ENCODE peak calls at places on chromosome 13, in nine cellular contexts. Z is myocyte; S is NCI-H2081; B is cardiac fibroblast; P is stimulated activated CD8-positive, alpha-beta memory T cell treated with anti-CD3 and anti-CD28 coated beads, Interleukin-12 subunit alpha, Interleukin-12 subunit beta, amount 100 ng/mL, for 1 hour; U is SK-N-SH; M is left cardiac atrium; O is IMR-90; A is germinal center. T is an unnamed sample.
A peak's percentile ranks its signal among the peaks of the same experiment; 100 is the strongest.

GRCh38 chr13:109785141-109785891 is 1.1 kb downstream of the IRS2 start:
- DNase-seq in A (no peak), P (no peak), Z (peak; percentile 59), U (peak; percentile 47), S (no peak), M (peak; percentile 64), B (peak; percentile 69), O (peak; percentile 57), T (peak; percentile 34)

GRCh38 chr13:59269476-59269875 is 894.3 kb downstream of the DIAPH3 start:
- DNase-seq in S (no peak), U (no peak), M (no peak), O (peak; percentile 72), B (peak; percentile 87), Z (no peak), A (no peak), P (no peak), T (peak; percentile 13)

GRCh38 chr13:91546865-91547264 is 148.4 kb downstream of the GPC5 start:
- DNase-seq in S (no peak), A (no peak), Z (no peak), M (no peak), B (no peak), O (peak; percentile 9), U (no peak), P (no peak), T (no peak)

GRCh38 chr13:44921931-44922758 is 67.1 kb downstream of the NUFIP1 start:
- DNase-seq in O (peak; percentile 98), S (peak; percentile 2), M (peak; percentile 45), Z (peak; percentile 100), A (no peak), B (peak; percentile 98), P (no peak), U (no peak), T (peak; percentile 67)

GRCh38 chr13:45473627-45474026 is 8.9 kb downstream of the COG3 start:
- DNase-seq in B (no peak), O (no peak), P (no peak), S (no peak), U (peak; percentile 39), M (no peak), A (no peak), Z (no peak), T (no peak)

GRCh38 chr13:48640767-48641166 is 13.0 kb upstream of the CYSLTR2 start:
- DNase-seq in S (no peak), O (no peak), A (no peak), U (no peak), B (no peak), Z (no peak), M (no peak), P (no peak), T (no peak)

GRCh38 chr13:61417171-61417570 is 1.5 kb upstream of the PCDH20 start:
- DNase-seq in B (no peak), M (no peak), U (no peak), Z (no peak), P (no peak), A (no peak), S (no peak), O (no peak), T (no peak)

GRCh38 chr13:98181106-98181815 is 4.2 kb upstream of the RNF113B start:
- DNase-seq in O (no peak), A (no peak), P (no peak), U (no peak), B (no peak), M (no peak), S (no peak), Z (no peak), T (no peak)

GRCh38 chr13:85441364-85441763 is 357.9 kb downstream of the SLITRK6 start:
- DNase-seq in B (no peak), M (no peak), O (no peak), A (no peak), Z (no peak), S (no peak), P (no peak), U (no peak), T (no peak)

GRCh38 chr13:52809310-52809769 is 39.1 kb downstream of the PCDH8 start:
- DNase-seq in Z (peak; percentile 48), O (peak; percentile 39), S (peak; percentile 64), M (peak; percentile 25), P (no peak), U (peak; percentile 93), B (peak; percentile 55), A (peak; percentile 72), T (peak; percentile 13)

GRCh38 chr13:95164830-95165229 is 136.4 kb downstream of the ABCC4 start:
- DNase-seq in A (no peak), Z (no peak), U (no peak), P (no peak), M (no peak), B (no peak), S (no peak), O (no peak), T (no peak)

GRCh38 chr13:32025730-32026129 is 5.8 kb upstream of the FRY start:
- DNase-seq in B (no peak), A (no peak), O (no peak), U (no peak), Z (no peak), M (no peak), S (peak; percentile 62), P (no peak), T (no peak)

GRCh38 chr13:113628291-113629270 is 29.4 kb downstream of the ATP4B start:
- DNase-seq in A (no peak), M (peak; percentile 12), B (no peak), U (no peak), Z (no peak), S (no peak), P (no peak), O (no peak), T (no peak)

GRCh38 chr13:20901668-20902437 is 693 bp downstream of the XPO4 start:
- DNase-seq in O (peak; percentile 13), M (peak; percentile 34), B (peak; percentile 40), P (no peak), A (peak; percentile 24), U (peak; percentile 47), S (peak; percentile 33), Z (peak; percentile 48), T (peak; percentile 24)

GRCh38 chr13:49374585-49375290 is 69.1 kb downstream of the CAB39L start:
- DNase-seq in P (no peak), U (no peak), Z (peak; percentile 28), A (peak; percentile 28), B (peak; percentile 85), S (no peak), O (peak; percentile 87), M (no peak), T (peak; percentile 45)

GRCh38 chr13:51978836-51979556 is 32.3 kb downstream of the ATP7B start:
- DNase-seq in O (no peak), Z (no peak), U (no peak), B (no peak), S (no peak), A (no peak), P (no peak), M (no peak), T (no peak)

GRCh38 chr13:65855276-65855675 is 1374.9 kb downstream of the PCDH9 start:
- DNase-seq in M (no peak), O (peak; percentile 41), S (no peak), U (no peak), B (peak; percentile 16), Z (peak; percentile 47), A (no peak), P (no peak), T (no peak)

GRCh38 chr13:34416833-34417425 is 525.1 kb upstream of the NBEA start:
- DNase-seq in U (no peak), Z (peak; percentile 86), O (peak; percentile 39), B (peak; percentile 71), A (no peak), S (no peak), P (no peak), M (peak; percentile 81), T (peak; percentile 16)

GRCh38 chr13:30971575-30971974 is 39.1 kb downstream of the TEX26 start:
- DNase-seq in P (no peak), U (no peak), B (peak; percentile 52), Z (no peak), O (peak; percentile 63), S (no peak), A (no peak), M (no peak), T (peak; percentile 11)

GRCh38 chr13:99124695-99125334 is 75.8 kb upstream of the UBAC2 start:
- DNase-seq in B (peak; percentile 91), P (no peak), Z (peak; percentile 24), M (no peak), A (peak; percentile 13), S (no peak), U (no peak), O (peak; percentile 45), T (peak; percentile 60)

GRCh38 chr13:29059837-29060236 is 239.7 kb downstream of the MTUS2 start:
- DNase-seq in M (no peak), U (no peak), S (no peak), P (no peak), B (no peak), O (no peak), Z (no peak), A (no peak), T (no peak)

GRCh38 chr13:99916366-99917103 is 55.0 kb downstream of the ZIC5 start:
- DNase-seq in O (peak; percentile 71), S (peak; percentile 78), M (no peak), U (peak; percentile 73), Z (peak; percentile 79), P (no peak), B (peak; percentile 82), A (peak; percentile 74), T (peak; percentile 82)

GRCh38 chr13:41827507-41828213 is 133.2 kb downstream of the VWA8 start:
- DNase-seq in B (peak; percentile 96), O (peak; percentile 94), Z (peak; percentile 49), P (no peak), U (no peak), S (no peak), M (no peak), A (no peak), T (peak; percentile 70)

GRCh38 chr13:87671031-87671823 is at the start of gene SLITRK5:
- DNase-seq in U (peak; percentile 86), M (peak; percentile 64), A (peak; percentile 46), O (peak; percentile 16), B (peak; percentile 34), Z (peak; percentile 84), P (peak; percentile 37), S (peak; percentile 83), T (peak; percentile 43)

GRCh38 chr13:27334774-27335490 is 64.3 kb downstream of the RASL11A start:
- DNase-seq in M (no peak), P (no peak), B (peak; percentile 10), U (no peak), O (peak; percentile 90), Z (peak; percentile 69), S (peak; percentile 5), A (no peak), T (no peak)

T was measured in hepatic stellate cell.